ENCODE peak calls at places on chromosome 17, in six cellular contexts. One of them, this sample, is unnamed.

GRCh38 chr17:73546770-73547345 is 97.4 kb downstream of the SDK2 start:
- DNase-seq in upper lobe of right lung: peak; percentile 85
- DNase-seq in prostate gland: peak; percentile 31
- DNase-seq in tibial artery: peak; percentile 60
- DNase-seq in A549: peak; percentile 38
- DNase-seq in mesothelial cell of epicardium: no peak
- DNase-seq in this sample: no peak

GRCh38 chr17:27571563-27572129 is 59.3 kb upstream of the LGALS9 start:
- DNase-seq in upper lobe of right lung: no peak
- DNase-seq in prostate gland: no peak
- DNase-seq in tibial artery: no peak
- DNase-seq in A549: no peak
- DNase-seq in mesothelial cell of epicardium: no peak
- DNase-seq in this sample: no peak

GRCh38 chr17:77897741-77898301 is 60.7 kb upstream of the TNRC6C start:
- DNase-seq in upper lobe of right lung: peak; percentile 40
- DNase-seq in prostate gland: no peak
- DNase-seq in tibial artery: no peak
- DNase-seq in A549: no peak
- DNase-seq in mesothelial cell of epicardium: no peak
- DNase-seq in this sample: peak; percentile 9

GRCh38 chr17:29844339-29845048 is 85.5 kb downstream of the SSH2 start:
- DNase-seq in upper lobe of right lung: no peak
- DNase-seq in prostate gland: no peak
- DNase-seq in tibial artery: no peak
- DNase-seq in A549: no peak
- DNase-seq in mesothelial cell of epicardium: peak; percentile 55
- DNase-seq in this sample: no peak

GRCh38 chr17:30323262-30323894 is 10.5 kb downstream of the TMIGD1 start:
- DNase-seq in upper lobe of right lung: no peak
- DNase-seq in prostate gland: no peak
- DNase-seq in tibial artery: no peak
- DNase-seq in A549: no peak
- DNase-seq in mesothelial cell of epicardium: no peak
- DNase-seq in this sample: no peak

GRCh38 chr17:66167189-66167815 is 24.6 kb downstream of the CEP112 start:
- DNase-seq in upper lobe of right lung: no peak
- DNase-seq in prostate gland: no peak
- DNase-seq in tibial artery: no peak
- DNase-seq in A549: no peak
- DNase-seq in mesothelial cell of epicardium: no peak
- DNase-seq in this sample: no peak

GRCh38 chr17:83077411-83077810 is 2.0 kb upstream of the METRNL start:
- DNase-seq in upper lobe of right lung: no peak
- DNase-seq in prostate gland: no peak
- DNase-seq in tibial artery: no peak
- DNase-seq in A549: no peak
- DNase-seq in mesothelial cell of epicardium: no peak
- DNase-seq in this sample: no peak

GRCh38 chr17:50353600-50354195 is 7.8 kb downstream of the XYLT2 start:
- DNase-seq in upper lobe of right lung: peak; percentile 62
- DNase-seq in prostate gland: no peak
- DNase-seq in tibial artery: no peak
- DNase-seq in A549: no peak
- DNase-seq in mesothelial cell of epicardium: no peak
- DNase-seq in this sample: no peak

GRCh38 chr17:78357687-78358537 is 2.0 kb downstream of the SOCS3 start:
- DNase-seq in upper lobe of right lung: no peak
- DNase-seq in prostate gland: no peak
- DNase-seq in tibial artery: no peak
- DNase-seq in A549: no peak
- DNase-seq in mesothelial cell of epicardium: no peak
- DNase-seq in this sample: no peak

GRCh38 chr17:19288453-19288852 is 51.3 kb downstream of the EPN2 start:
- DNase-seq in upper lobe of right lung: no peak
- DNase-seq in prostate gland: no peak
- DNase-seq in tibial artery: no peak
- DNase-seq in A549: no peak
- DNase-seq in mesothelial cell of epicardium: no peak
- DNase-seq in this sample: no peak

GRCh38 chr17:74448774-74449173 is 16.9 kb downstream of the GPRC5C start:
- DNase-seq in upper lobe of right lung: no peak
- DNase-seq in prostate gland: no peak
- DNase-seq in tibial artery: no peak
- DNase-seq in A549: no peak
- DNase-seq in mesothelial cell of epicardium: no peak
- DNase-seq in this sample: no peak

GRCh38 chr17:10226930-10227695 is 28.7 kb upstream of the GAS7 start:
- DNase-seq in upper lobe of right lung: peak; percentile 73
- DNase-seq in prostate gland: peak; percentile 46
- DNase-seq in tibial artery: peak; percentile 41
- DNase-seq in A549: peak; percentile 57
- DNase-seq in mesothelial cell of epicardium: peak; percentile 66
- DNase-seq in this sample: peak; percentile 62

GRCh38 chr17:32854177-32854576 is 22.7 kb downstream of the MYO1D start:
- DNase-seq in upper lobe of right lung: no peak
- DNase-seq in prostate gland: no peak
- DNase-seq in tibial artery: no peak
- DNase-seq in A549: no peak
- DNase-seq in mesothelial cell of epicardium: no peak
- DNase-seq in this sample: no peak

GRCh38 chr17:17204635-17205231 is 1.4 kb downstream of the PLD6 start:
- DNase-seq in upper lobe of right lung: no peak
- DNase-seq in prostate gland: no peak
- DNase-seq in tibial artery: no peak
- DNase-seq in A549: no peak
- DNase-seq in mesothelial cell of epicardium: no peak
- DNase-seq in this sample: no peak

GRCh38 chr17:43906951-43907424 is 348 bp downstream of the MPP2 start:
- DNase-seq in upper lobe of right lung: no peak
- DNase-seq in prostate gland: no peak
- DNase-seq in tibial artery: no peak
- DNase-seq in A549: no peak
- DNase-seq in mesothelial cell of epicardium: peak; percentile 41
- DNase-seq in this sample: no peak

GRCh38 chr17:75693500-75694481 is 26.7 kb downstream of the SAP30BP start:
- DNase-seq in upper lobe of right lung: peak; percentile 81
- DNase-seq in prostate gland: peak; percentile 97
- DNase-seq in tibial artery: peak; percentile 87
- DNase-seq in A549: peak; percentile 65
- DNase-seq in mesothelial cell of epicardium: peak; percentile 59
- DNase-seq in this sample: peak; percentile 38

GRCh38 chr17:59377410-59377809 is 46.0 kb downstream of the YPEL2 start:
- DNase-seq in upper lobe of right lung: no peak
- DNase-seq in prostate gland: no peak
- DNase-seq in tibial artery: no peak
- DNase-seq in A549: no peak
- DNase-seq in mesothelial cell of epicardium: no peak
- DNase-seq in this sample: no peak

GRCh38 chr17:63950940-63951907 is 19.1 kb upstream of the CD79B start:
- DNase-seq in upper lobe of right lung: no peak
- DNase-seq in prostate gland: peak; percentile 44
- DNase-seq in tibial artery: no peak
- DNase-seq in A549: peak; percentile 74
- DNase-seq in mesothelial cell of epicardium: peak; percentile 53
- DNase-seq in this sample: no peak

GRCh38 chr17:41533613-41534012 is 5.5 kb upstream of the KRT19 start:
- DNase-seq in upper lobe of right lung: no peak
- DNase-seq in prostate gland: no peak
- DNase-seq in tibial artery: no peak
- DNase-seq in A549: no peak
- DNase-seq in mesothelial cell of epicardium: no peak
- DNase-seq in this sample: no peak

GRCh38 chr17:38511126-38512108 is 83.2 kb downstream of the ARHGAP23 start:
- DNase-seq in upper lobe of right lung: no peak
- DNase-seq in prostate gland: no peak
- DNase-seq in tibial artery: no peak
- DNase-seq in A549: no peak
- DNase-seq in mesothelial cell of epicardium: no peak
- DNase-seq in this sample: no peak

GRCh38 chr17:74981979-74982662 is 5.3 kb upstream of the CDR2L start:
- DNase-seq in upper lobe of right lung: peak; percentile 90
- DNase-seq in prostate gland: peak; percentile 53
- DNase-seq in tibial artery: peak; percentile 59
- DNase-seq in A549: peak; percentile 90
- DNase-seq in mesothelial cell of epicardium: peak; percentile 75
- DNase-seq in this sample: no peak

GRCh38 chr17:21375757-21376584 is at the start of gene KCNJ12:
- DNase-seq in upper lobe of right lung: no peak
- DNase-seq in prostate gland: no peak
- DNase-seq in tibial artery: no peak
- DNase-seq in A549: no peak
- DNase-seq in mesothelial cell of epicardium: peak; percentile 47
- DNase-seq in this sample: no peak

GRCh38 chr17:61816538-61816937 is 46.8 kb downstream of the BRIP1 start:
- DNase-seq in upper lobe of right lung: no peak
- DNase-seq in prostate gland: no peak
- DNase-seq in tibial artery: no peak
- DNase-seq in A549: no peak
- DNase-seq in mesothelial cell of epicardium: no peak
- DNase-seq in this sample: no peak

GRCh38 chr17:76179496-76180467 is 38.7 kb upstream of the FOXJ1 start:
- DNase-seq in upper lobe of right lung: no peak
- DNase-seq in prostate gland: no peak
- DNase-seq in tibial artery: no peak
- DNase-seq in A549: no peak
- DNase-seq in mesothelial cell of epicardium: no peak
- DNase-seq in this sample: no peak

GRCh38 chr17:4180791-4181190 is 37.8 kb downstream of the CYB5D2 start:
- DNase-seq in upper lobe of right lung: peak; percentile 25
- DNase-seq in prostate gland: no peak
- DNase-seq in tibial artery: no peak
- DNase-seq in A549: no peak
- DNase-seq in mesothelial cell of epicardium: no peak
- DNase-seq in this sample: no peak

GRCh38 chr17:65185060-65185459 is 47.9 kb downstream of the RGS9 start:
- DNase-seq in upper lobe of right lung: no peak
- DNase-seq in prostate gland: no peak
- DNase-seq in tibial artery: no peak
- DNase-seq in A549: no peak
- DNase-seq in mesothelial cell of epicardium: no peak
- DNase-seq in this sample: no peak

GRCh38 chr17:63419398-63419797 is 26.7 kb downstream of the CYB561 start:
- DNase-seq in upper lobe of right lung: no peak
- DNase-seq in prostate gland: no peak
- DNase-seq in tibial artery: no peak
- DNase-seq in A549: no peak
- DNase-seq in mesothelial cell of epicardium: no peak
- DNase-seq in this sample: no peak

DNA sequence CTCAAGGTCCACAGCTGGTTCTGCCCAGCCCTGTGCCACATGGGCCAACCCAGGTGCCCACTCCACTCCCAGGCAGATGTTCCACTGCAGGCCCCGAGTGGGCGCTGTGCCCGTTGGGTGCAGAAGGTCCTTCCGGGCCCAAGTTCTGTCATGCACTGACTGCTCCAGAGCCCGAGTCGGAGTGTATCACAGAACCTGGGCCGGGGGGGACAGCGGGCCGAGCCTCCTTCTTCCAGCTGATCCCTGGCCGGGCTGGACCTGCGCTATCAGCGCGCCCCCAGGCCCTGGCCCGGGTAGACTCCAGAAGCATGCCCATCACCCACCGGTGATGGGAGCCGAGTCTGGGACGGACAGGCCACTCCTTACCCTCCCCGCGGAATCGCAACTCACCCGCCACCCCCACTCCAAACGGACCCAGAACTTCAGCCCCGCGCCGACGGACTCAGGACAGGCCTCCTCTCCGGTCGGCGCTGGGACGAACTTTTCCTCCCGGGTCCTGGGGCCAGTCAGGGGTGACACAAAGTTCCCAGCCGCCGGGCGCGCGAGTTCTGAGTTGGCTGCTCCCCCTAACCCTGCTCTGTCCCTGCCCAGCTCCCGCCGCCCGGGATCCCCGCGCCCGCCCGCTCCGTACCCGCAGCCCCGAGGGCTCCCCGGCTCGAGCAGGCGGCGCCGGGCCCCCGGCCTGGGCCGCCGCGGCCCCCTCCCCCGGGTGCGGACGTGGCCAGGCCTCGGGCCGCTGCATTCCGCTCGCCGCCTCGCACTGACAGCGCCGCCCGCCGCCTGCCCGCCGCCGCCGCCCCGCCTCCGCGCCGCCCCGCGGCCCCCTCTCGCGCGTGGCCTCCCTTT is at the start of gene COPZ2:
- DNase-seq in upper lobe of right lung: peak; percentile 87
- DNase-seq in prostate gland: peak; percentile 37
- DNase-seq in tibial artery: peak; percentile 72
- DNase-seq in A549: peak; percentile 85
- DNase-seq in mesothelial cell of epicardium: no peak
- DNase-seq in this sample: no peak
- TF ChIP-seq CTCF in upper lobe of right lung: peak; percentile 66
- TF ChIP-seq CTCF in prostate gland: no peak
- TF ChIP-seq CTCF in tibial artery: peak; percentile 35
- TF ChIP-seq CTCF in A549: peak; percentile 70
- TF ChIP-seq CTCF in mesothelial cell of epicardium: peak; percentile 44
- TF ChIP-seq CTCF in this sample: no peak

GRCh38 chr17:55549140-55549539 is 37.9 kb upstream of the SMIM36 start:
- DNase-seq in upper lobe of right lung: no peak
- DNase-seq in prostate gland: no peak
- DNase-seq in tibial artery: no peak
- DNase-seq in A549: no peak
- DNase-seq in mesothelial cell of epicardium: no peak
- DNase-seq in this sample: no peak
- TF ChIP-seq CTCF in upper lobe of right lung: peak; percentile 25
- TF ChIP-seq CTCF in prostate gland: peak; percentile 6
- TF ChIP-seq CTCF in tibial artery: no peak
- TF ChIP-seq CTCF in A549: peak; percentile 28
- TF ChIP-seq CTCF in mesothelial cell of epicardium: no peak
- TF ChIP-seq CTCF in this sample: no peak

GRCh38 chr17:57125406-57125805 is 40.4 kb downstream of the AKAP1 start:
- DNase-seq in upper lobe of right lung: no peak
- DNase-seq in prostate gland: no peak
- DNase-seq in tibial artery: no peak
- DNase-seq in A549: no peak
- DNase-seq in mesothelial cell of epicardium: no peak
- DNase-seq in this sample: no peak

GRCh38 chr17:57117798-57118197 is 32.8 kb downstream of the AKAP1 start:
- DNase-seq in upper lobe of right lung: no peak
- DNase-seq in prostate gland: no peak
- DNase-seq in tibial artery: no peak
- DNase-seq in A549: no peak
- DNase-seq in mesothelial cell of epicardium: no peak
- DNase-seq in this sample: no peak

GRCh38 chr17:57124053-57124452 is 39.0 kb downstream of the AKAP1 start:
- DNase-seq in upper lobe of right lung: no peak
- DNase-seq in prostate gland: no peak
- DNase-seq in tibial artery: no peak
- DNase-seq in A549: no peak
- DNase-seq in mesothelial cell of epicardium: no peak
- DNase-seq in this sample: no peak

GRCh38 chr17:57120814-57121213 is 35.8 kb downstream of the AKAP1 start:
- DNase-seq in upper lobe of right lung: no peak
- DNase-seq in prostate gland: peak; percentile 35
- DNase-seq in tibial artery: no peak
- DNase-seq in A549: no peak
- DNase-seq in mesothelial cell of epicardium: no peak
- DNase-seq in this sample: no peak

GRCh38 chr17:57121308-57122042 is 36.4 kb downstream of the AKAP1 start:
- DNase-seq in upper lobe of right lung: no peak
- DNase-seq in prostate gland: no peak
- DNase-seq in tibial artery: no peak
- DNase-seq in A549: peak; percentile 77
- DNase-seq in mesothelial cell of epicardium: peak; percentile 67
- DNase-seq in this sample: no peak
- TF ChIP-seq CTCF in upper lobe of right lung: peak; percentile 25
- TF ChIP-seq CTCF in prostate gland: peak; percentile 46
- TF ChIP-seq CTCF in tibial artery: peak; percentile 25
- TF ChIP-seq CTCF in A549: peak; percentile 63
- TF ChIP-seq CTCF in mesothelial cell of epicardium: peak; percentile 57
- TF ChIP-seq CTCF in this sample: no peak

GRCh38 chr17:45782889-45783592 is 1.1 kb upstream of the CRHR1 start:
- DNase-seq in upper lobe of right lung: no peak
- DNase-seq in prostate gland: no peak
- DNase-seq in tibial artery: no peak
- DNase-seq in A549: peak; percentile 76
- DNase-seq in mesothelial cell of epicardium: peak; percentile 70
- DNase-seq in this sample: no peak
- TF ChIP-seq CTCF in upper lobe of right lung: peak; percentile 38
- TF ChIP-seq CTCF in prostate gland: peak; percentile 43
- TF ChIP-seq CTCF in tibial artery: no peak
- TF ChIP-seq CTCF in A549: peak; percentile 79
- TF ChIP-seq CTCF in mesothelial cell of epicardium: peak; percentile 72
- TF ChIP-seq CTCF in this sample: no peak

This sample was measured in omental fat pad.